ENCODE peak calls at places on chromosome 19, in five cellular contexts. W is H9, X is uterus, B is ovary, E is fibroblast of lung. A is an unnamed sample.
A peak's percentile ranks its signal among the peaks of the same experiment; 100 is the strongest.

GRCh38 chr19:47035127-47035494 is 13.3 kb downstream of the TMEM160 start:
- DNase-seq in W (peak; percentile 73), X (no peak), B (no peak), E (peak; percentile 19), A (no peak)

GRCh38 chr19:47476438-47476972 is 4.8 kb upstream of the SLC8A2 start:
- DNase-seq in W (no peak), X (no peak), B (no peak), E (no peak), A (no peak)

GRCh38 chr19:18345296-18345695 is 4.9 kb downstream of the PGPEP1 start:
- DNase-seq in W (no peak), X (no peak), B (no peak), E (no peak), A (no peak)

GRCh38 chr19:40084948-40085347 is 5.8 kb downstream of the ZNF780A start:
- DNase-seq in W (no peak), X (no peak), B (no peak), E (no peak), A (no peak)

GRCh38 chr19:46654621-46655152 is 6.3 kb downstream of the DACT3 start:
- DNase-seq in W (no peak), X (peak; percentile 76), B (no peak), E (no peak), A (no peak)

GRCh38 chr19:8567522-8568172 is 9.6 kb downstream of the MYO1F start:
- DNase-seq in W (no peak), X (no peak), B (no peak), E (no peak), A (no peak)

GRCh38 chr19:56314018-56314583 is 538 bp downstream of the ZSCAN5A start:
- DNase-seq in W (no peak), X (no peak), B (no peak), E (no peak), A (no peak)

GRCh38 chr19:47749326-47749725 is 4.0 kb downstream of the NOP53 start:
- DNase-seq in W (no peak), X (no peak), B (no peak), E (no peak), A (no peak)

GRCh38 chr19:52099497-52100138 is 4.1 kb upstream of the ZNF841 start:
- DNase-seq in W (no peak), X (no peak), B (no peak), E (no peak), A (no peak)

GRCh38 chr19:52691737-52692136 is 43.1 kb downstream of the ZNF611 start:
- DNase-seq in W (no peak), X (no peak), B (no peak), E (no peak), A (no peak)

GRCh38 chr19:41934849-41935374 is 6.7 kb upstream of the ERFL start:
- DNase-seq in W (peak; percentile 89), X (peak; percentile 48), B (peak; percentile 61), E (no peak), A (no peak)

GRCh38 chr19:43763473-43763939 is 8.7 kb upstream of the SMG9 start:
- DNase-seq in W (no peak), X (no peak), B (no peak), E (peak; percentile 71), A (no peak)

GRCh38 chr19:37691881-37692504 is 27.6 kb downstream of the ZNF607 start:
- DNase-seq in W (peak; percentile 88), X (peak; percentile 81), B (peak; percentile 90), E (peak; percentile 89), A (peak; percentile 83)
- TF ChIP-seq CTCF in W (peak; percentile 31), X (peak; percentile 3), B (no peak), E (no peak), A (no peak)

GRCh38 chr19:35509861-35510625 is 3.4 kb downstream of the DMKN start:
- DNase-seq in W (peak; percentile 95), X (peak; percentile 74), B (peak; percentile 86), E (peak; percentile 21), A (peak; percentile 73)

GRCh38 chr19:35512831-35513230 is 618 bp downstream of the DMKN start:
- DNase-seq in W (no peak), X (no peak), B (no peak), E (no peak), A (no peak)

GRCh38 chr19:35509018-35509652 is 4.3 kb downstream of the DMKN start:
- DNase-seq in W (peak; percentile 79), X (no peak), B (peak; percentile 49), E (no peak), A (no peak)

GRCh38 chr19:35511337-35511736 is 2.1 kb downstream of the DMKN start:
- DNase-seq in W (no peak), X (no peak), B (no peak), E (no peak), A (no peak)

DNA sequence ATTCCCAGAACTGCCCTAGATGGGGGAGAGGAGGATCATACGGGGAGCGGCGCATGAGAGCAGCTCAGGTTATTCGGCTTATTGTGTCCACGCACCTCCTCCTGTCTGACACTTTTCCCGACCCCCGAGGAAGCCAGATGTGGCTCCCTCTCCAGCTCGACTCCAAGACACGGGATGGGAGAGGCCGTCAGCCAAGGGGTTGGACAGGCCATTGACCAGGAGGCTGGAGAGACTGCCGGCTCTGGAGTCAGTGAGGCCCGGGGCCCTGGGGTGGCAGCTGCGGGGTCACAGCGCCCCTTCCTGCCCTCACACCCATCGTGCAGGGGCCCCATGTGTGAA is 2.9 kb downstream of the DMKN start:
- DNase-seq in W (no peak), X (no peak), B (no peak), E (no peak), A (no peak)
- TF ChIP-seq CTCF in W (peak; percentile 3), X (no peak), B (no peak), E (no peak), A (no peak)

GRCh38 chr19:5507056-5507624 is 51.9 kb downstream of the ZNRF4 start:
- DNase-seq in W (no peak), X (no peak), B (no peak), E (no peak), A (no peak)

GRCh38 chr19:5501907-5502306 is 46.7 kb downstream of the ZNRF4 start:
- DNase-seq in W (no peak), X (no peak), B (no peak), E (no peak), A (no peak)

GRCh38 chr19:5503598-5503997 is 48.4 kb downstream of the ZNRF4 start:
- DNase-seq in W (no peak), X (no peak), B (no peak), E (no peak), A (no peak)

GRCh38 chr19:5498817-5499535 is 43.8 kb downstream of the ZNRF4 start:
- DNase-seq in W (peak; percentile 84), X (no peak), B (no peak), E (no peak), A (no peak)

DNA sequence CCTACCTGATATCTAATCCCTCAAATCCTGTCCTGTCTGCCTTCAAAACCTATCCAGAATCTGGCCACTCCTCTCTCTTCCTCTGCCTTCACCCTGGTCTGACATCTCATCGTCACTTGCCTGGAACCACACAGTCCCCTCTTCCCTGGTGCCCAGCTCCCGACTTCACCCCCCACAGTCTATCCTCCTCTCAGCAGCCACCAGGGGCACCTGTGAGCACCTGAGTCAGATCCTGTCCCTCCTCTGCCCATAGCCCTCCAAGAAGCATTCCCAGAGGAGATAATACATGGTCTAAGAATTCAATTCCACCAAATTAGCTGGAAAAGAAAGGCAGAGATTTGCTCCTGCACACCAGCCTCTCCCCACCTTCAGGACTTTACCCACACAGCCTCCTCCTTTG is 48.9 kb downstream of the ZNRF4 start:
- DNase-seq in W (peak; percentile 52), X (no peak), B (no peak), E (no peak), A (no peak)
- TF ChIP-seq CTCF in W (peak; percentile 60), X (no peak), B (no peak), E (no peak), A (no peak)

GRCh38 chr19:50670102-50670380 is 20.8 kb downstream of the C19orf81 start:
- DNase-seq in W (no peak), X (no peak), B (no peak), E (no peak), A (no peak)
- TF ChIP-seq CTCF in W (no peak), X (no peak), B (no peak), E (no peak), A (no peak)

GRCh38 chr19:13959962-13960862 is 7.9 kb downstream of the DCAF15 start:
- DNase-seq in W (peak; percentile 64), X (no peak), B (no peak), E (no peak), A (no peak)
- TF ChIP-seq CTCF in W (peak; percentile 59), X (no peak), B (no peak), E (no peak), A (no peak)

GRCh38 chr19:2691951-2692350 is 10.5 kb downstream of the GNG7 start:
- DNase-seq in W (no peak), X (no peak), B (no peak), E (no peak), A (no peak)

GRCh38 chr19:2695288-2695866 is 7.1 kb downstream of the GNG7 start:
- DNase-seq in W (no peak), X (no peak), B (peak; percentile 38), E (no peak), A (no peak)

GRCh38 chr19:2690856-2691255 is 11.6 kb downstream of the GNG7 start:
- DNase-seq in W (no peak), X (no peak), B (no peak), E (no peak), A (no peak)

GRCh38 chr19:2694196-2694595 is 8.3 kb downstream of the GNG7 start:
- DNase-seq in W (no peak), X (no peak), B (no peak), E (no peak), A (no peak)

DNA sequence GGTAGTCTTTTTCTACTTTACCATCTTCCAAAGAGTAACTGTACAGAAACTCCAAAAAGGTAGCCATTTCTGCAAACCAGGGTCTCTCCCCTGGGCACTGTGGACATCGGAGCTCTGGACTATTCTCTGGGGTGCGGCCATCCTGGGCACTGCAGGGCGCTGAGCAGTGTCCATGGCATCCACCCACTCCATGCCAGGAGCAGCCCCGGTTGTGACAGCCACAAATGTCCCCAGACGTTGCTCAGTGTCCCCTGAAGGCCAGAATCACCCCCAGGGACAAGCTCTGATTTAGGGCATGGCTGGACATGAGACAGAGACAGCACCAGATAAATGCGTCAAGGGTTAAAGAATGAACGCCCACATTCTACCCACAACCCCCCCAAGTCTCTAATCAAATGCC is 9.0 kb downstream of the GNG7 start:
- DNase-seq in W (no peak), X (no peak), B (no peak), E (no peak), A (no peak)
- TF ChIP-seq CTCF in W (no peak), X (no peak), B (no peak), E (no peak), A (no peak)

GRCh38 chr19:35213678-35214632 is 14.6 kb downstream of the FAM187B start:
- DNase-seq in W (no peak), X (peak; percentile 81), B (peak; percentile 28), E (peak; percentile 20), A (peak; percentile 84)
- TF ChIP-seq CTCF in W (no peak), X (no peak), B (no peak), E (no peak), A (no peak)